ENCODE peak calls at places on chromosomes 16 and 17, in nine cellular contexts. One of them, this sample, is unnamed.

GRCh38 chr16:55543470-55543869 is 23.0 kb upstream of the CAPNS2 start:
- DNase-seq in H7: peak; percentile 4
- DNase-seq in stimulated activated naive B cell treated with anti-CD40 and anti-IgM and Interleukin-4, amounts not matched to agents 10 μg/mL and 1 μg/mL and 100 μg/mL, for 72 hours: no peak
- DNase-seq in A673: peak; percentile 44
- DNase-seq in amniotic epithelial cell: peak; percentile 27
- DNase-seq in pancreas: no peak
- DNase-seq in GM18507: no peak
- DNase-seq in fibroblast of the conjunctiva: peak; percentile 21
- DNase-seq in trophoblast cell: peak; percentile 60
- DNase-seq in this sample: no peak

GRCh38 chr16:86949630-86950029 is 367.6 kb downstream of the C16orf95 start:
- DNase-seq in H7: no peak
- DNase-seq in GM18507: no peak
- DNase-seq in stimulated activated naive B cell treated with anti-CD40 and anti-IgM and Interleukin-4, amounts not matched to agents 10 μg/mL and 1 μg/mL and 100 μg/mL, for 72 hours: no peak
- DNase-seq in trophoblast cell: no peak
- DNase-seq in pancreas: no peak
- DNase-seq in amniotic epithelial cell: no peak
- DNase-seq in A673: no peak
- DNase-seq in fibroblast of the conjunctiva: no peak
- DNase-seq in this sample: no peak

GRCh38 chr16:49755716-49756115 is 100.2 kb downstream of the ZNF423 start:
- DNase-seq in pancreas: no peak
- DNase-seq in H7: peak; percentile 60
- DNase-seq in amniotic epithelial cell: no peak
- DNase-seq in A673: no peak
- DNase-seq in fibroblast of the conjunctiva: no peak
- DNase-seq in trophoblast cell: no peak
- DNase-seq in stimulated activated naive B cell treated with anti-CD40 and anti-IgM and Interleukin-4, amounts not matched to agents 10 μg/mL and 1 μg/mL and 100 μg/mL, for 72 hours: no peak
- DNase-seq in GM18507: no peak
- DNase-seq in this sample: no peak

GRCh38 chr17:60253048-60253447 is 103.3 kb downstream of the CA4 start:
- DNase-seq in pancreas: no peak
- DNase-seq in H7: no peak
- DNase-seq in trophoblast cell: no peak
- DNase-seq in fibroblast of the conjunctiva: no peak
- DNase-seq in stimulated activated naive B cell treated with anti-CD40 and anti-IgM and Interleukin-4, amounts not matched to agents 10 μg/mL and 1 μg/mL and 100 μg/mL, for 72 hours: no peak
- DNase-seq in GM18507: no peak
- DNase-seq in amniotic epithelial cell: no peak
- DNase-seq in A673: no peak
- DNase-seq in this sample: no peak

GRCh38 chr16:4487955-4488481 is 11.8 kb downstream of the HMOX2 start:
- DNase-seq in trophoblast cell: no peak
- DNase-seq in fibroblast of the conjunctiva: no peak
- DNase-seq in pancreas: no peak
- DNase-seq in GM18507: no peak
- DNase-seq in A673: no peak
- DNase-seq in amniotic epithelial cell: peak; percentile 86
- DNase-seq in stimulated activated naive B cell treated with anti-CD40 and anti-IgM and Interleukin-4, amounts not matched to agents 10 μg/mL and 1 μg/mL and 100 μg/mL, for 72 hours: no peak
- DNase-seq in H7: no peak
- DNase-seq in this sample: peak; percentile 42

GRCh38 chr16:80231888-80232287 is 308.9 kb upstream of the DYNLRB2 start:
- DNase-seq in A673: no peak
- DNase-seq in pancreas: no peak
- DNase-seq in GM18507: no peak
- DNase-seq in stimulated activated naive B cell treated with anti-CD40 and anti-IgM and Interleukin-4, amounts not matched to agents 10 μg/mL and 1 μg/mL and 100 μg/mL, for 72 hours: peak; percentile 12
- DNase-seq in fibroblast of the conjunctiva: peak; percentile 3
- DNase-seq in amniotic epithelial cell: peak; percentile 73
- DNase-seq in trophoblast cell: no peak
- DNase-seq in H7: no peak
- DNase-seq in this sample: no peak

GRCh38 chr17:74272731-74273201 is 1.3 kb upstream of the DNAI2 start:
- DNase-seq in pancreas: no peak
- DNase-seq in stimulated activated naive B cell treated with anti-CD40 and anti-IgM and Interleukin-4, amounts not matched to agents 10 μg/mL and 1 μg/mL and 100 μg/mL, for 72 hours: no peak
- DNase-seq in A673: no peak
- DNase-seq in amniotic epithelial cell: no peak
- DNase-seq in fibroblast of the conjunctiva: no peak
- DNase-seq in H7: peak; percentile 73
- DNase-seq in trophoblast cell: no peak
- DNase-seq in GM18507: no peak
- DNase-seq in this sample: no peak

GRCh38 chr17:76467366-76467765 is at the start of gene AANAT:
- DNase-seq in stimulated activated naive B cell treated with anti-CD40 and anti-IgM and Interleukin-4, amounts not matched to agents 10 μg/mL and 1 μg/mL and 100 μg/mL, for 72 hours: no peak
- DNase-seq in amniotic epithelial cell: no peak
- DNase-seq in pancreas: no peak
- DNase-seq in A673: peak; percentile 55
- DNase-seq in GM18507: no peak
- DNase-seq in fibroblast of the conjunctiva: no peak
- DNase-seq in H7: peak; percentile 83
- DNase-seq in trophoblast cell: no peak
- DNase-seq in this sample: no peak

GRCh38 chr16:53756329-53756996 is 52.5 kb downstream of the FTO start:
- DNase-seq in trophoblast cell: no peak
- DNase-seq in GM18507: no peak
- DNase-seq in A673: no peak
- DNase-seq in amniotic epithelial cell: no peak
- DNase-seq in stimulated activated naive B cell treated with anti-CD40 and anti-IgM and Interleukin-4, amounts not matched to agents 10 μg/mL and 1 μg/mL and 100 μg/mL, for 72 hours: no peak
- DNase-seq in fibroblast of the conjunctiva: no peak
- DNase-seq in pancreas: no peak
- DNase-seq in H7: no peak
- DNase-seq in this sample: no peak

GRCh38 chr16:46801428-46802049 is 29.4 kb downstream of the C16orf87 start:
- DNase-seq in A673: peak; percentile 44
- DNase-seq in pancreas: no peak
- DNase-seq in H7: peak; percentile 32
- DNase-seq in trophoblast cell: peak; percentile 73
- DNase-seq in GM18507: no peak
- DNase-seq in amniotic epithelial cell: peak; percentile 34
- DNase-seq in fibroblast of the conjunctiva: no peak
- DNase-seq in stimulated activated naive B cell treated with anti-CD40 and anti-IgM and Interleukin-4, amounts not matched to agents 10 μg/mL and 1 μg/mL and 100 μg/mL, for 72 hours: no peak
- DNase-seq in this sample: no peak

GRCh38 chr17:9531080-9531479 is 44.5 kb downstream of the STX8 start:
- DNase-seq in H7: no peak
- DNase-seq in pancreas: no peak
- DNase-seq in stimulated activated naive B cell treated with anti-CD40 and anti-IgM and Interleukin-4, amounts not matched to agents 10 μg/mL and 1 μg/mL and 100 μg/mL, for 72 hours: no peak
- DNase-seq in amniotic epithelial cell: peak; percentile 11
- DNase-seq in A673: no peak
- DNase-seq in GM18507: no peak
- DNase-seq in fibroblast of the conjunctiva: no peak
- DNase-seq in trophoblast cell: no peak
- DNase-seq in this sample: no peak

GRCh38 chr17:40859536-40859935 is 7.5 kb downstream of the KRT12 start:
- DNase-seq in trophoblast cell: no peak
- DNase-seq in GM18507: no peak
- DNase-seq in stimulated activated naive B cell treated with anti-CD40 and anti-IgM and Interleukin-4, amounts not matched to agents 10 μg/mL and 1 μg/mL and 100 μg/mL, for 72 hours: no peak
- DNase-seq in amniotic epithelial cell: no peak
- DNase-seq in A673: no peak
- DNase-seq in H7: no peak
- DNase-seq in pancreas: no peak
- DNase-seq in fibroblast of the conjunctiva: no peak
- DNase-seq in this sample: no peak

GRCh38 chr17:17188586-17188985 is 17.5 kb downstream of the PLD6 start:
- DNase-seq in H7: no peak
- DNase-seq in trophoblast cell: no peak
- DNase-seq in pancreas: no peak
- DNase-seq in fibroblast of the conjunctiva: no peak
- DNase-seq in amniotic epithelial cell: no peak
- DNase-seq in A673: no peak
- DNase-seq in stimulated activated naive B cell treated with anti-CD40 and anti-IgM and Interleukin-4, amounts not matched to agents 10 μg/mL and 1 μg/mL and 100 μg/mL, for 72 hours: no peak
- DNase-seq in GM18507: no peak
- DNase-seq in this sample: no peak

GRCh38 chr16:46583036-46583435 is 38.1 kb downstream of the SHCBP1 start:
- DNase-seq in A673: no peak
- DNase-seq in stimulated activated naive B cell treated with anti-CD40 and anti-IgM and Interleukin-4, amounts not matched to agents 10 μg/mL and 1 μg/mL and 100 μg/mL, for 72 hours: no peak
- DNase-seq in amniotic epithelial cell: peak; percentile 53
- DNase-seq in pancreas: no peak
- DNase-seq in GM18507: no peak
- DNase-seq in fibroblast of the conjunctiva: no peak
- DNase-seq in trophoblast cell: no peak
- DNase-seq in H7: no peak
- DNase-seq in this sample: no peak

GRCh38 chr16:14309906-14310305 is 238.8 kb downstream of the MRTFB start:
- DNase-seq in stimulated activated naive B cell treated with anti-CD40 and anti-IgM and Interleukin-4, amounts not matched to agents 10 μg/mL and 1 μg/mL and 100 μg/mL, for 72 hours: no peak
- DNase-seq in pancreas: peak; percentile 41
- DNase-seq in trophoblast cell: peak; percentile 94
- DNase-seq in amniotic epithelial cell: peak; percentile 67
- DNase-seq in fibroblast of the conjunctiva: no peak
- DNase-seq in H7: no peak
- DNase-seq in GM18507: no peak
- DNase-seq in A673: no peak
- DNase-seq in this sample: no peak

GRCh38 chr16:50902457-50902856 is 160.6 kb downstream of the CYLD start:
- DNase-seq in stimulated activated naive B cell treated with anti-CD40 and anti-IgM and Interleukin-4, amounts not matched to agents 10 μg/mL and 1 μg/mL and 100 μg/mL, for 72 hours: no peak
- DNase-seq in pancreas: no peak
- DNase-seq in H7: peak; percentile 56
- DNase-seq in GM18507: no peak
- DNase-seq in trophoblast cell: no peak
- DNase-seq in amniotic epithelial cell: no peak
- DNase-seq in A673: no peak
- DNase-seq in fibroblast of the conjunctiva: no peak
- DNase-seq in this sample: no peak

GRCh38 chr17:67375761-67376160 is 1.3 kb upstream of the PITPNC1 start:
- DNase-seq in A673: no peak
- DNase-seq in GM18507: no peak
- DNase-seq in trophoblast cell: no peak
- DNase-seq in amniotic epithelial cell: no peak
- DNase-seq in H7: no peak
- DNase-seq in pancreas: no peak
- DNase-seq in fibroblast of the conjunctiva: no peak
- DNase-seq in stimulated activated naive B cell treated with anti-CD40 and anti-IgM and Interleukin-4, amounts not matched to agents 10 μg/mL and 1 μg/mL and 100 μg/mL, for 72 hours: no peak
- DNase-seq in this sample: no peak

GRCh38 chr17:79144090-79144610 is 69.5 kb downstream of the ENGASE start:
- DNase-seq in pancreas: no peak
- DNase-seq in fibroblast of the conjunctiva: no peak
- DNase-seq in A673: no peak
- DNase-seq in amniotic epithelial cell: no peak
- DNase-seq in trophoblast cell: no peak
- DNase-seq in GM18507: no peak
- DNase-seq in stimulated activated naive B cell treated with anti-CD40 and anti-IgM and Interleukin-4, amounts not matched to agents 10 μg/mL and 1 μg/mL and 100 μg/mL, for 72 hours: no peak
- DNase-seq in H7: no peak
- DNase-seq in this sample: no peak

GRCh38 chr16:83725313-83725712 is 82.5 kb upstream of the HSBP1 start:
- DNase-seq in trophoblast cell: no peak
- DNase-seq in stimulated activated naive B cell treated with anti-CD40 and anti-IgM and Interleukin-4, amounts not matched to agents 10 μg/mL and 1 μg/mL and 100 μg/mL, for 72 hours: no peak
- DNase-seq in H7: no peak
- DNase-seq in fibroblast of the conjunctiva: no peak
- DNase-seq in GM18507: no peak
- DNase-seq in A673: no peak
- DNase-seq in pancreas: no peak
- DNase-seq in amniotic epithelial cell: no peak
- DNase-seq in this sample: no peak

GRCh38 chr17:82964851-82965341 is 114.5 kb upstream of the METRNL start:
- DNase-seq in amniotic epithelial cell: no peak
- DNase-seq in trophoblast cell: no peak
- DNase-seq in A673: no peak
- DNase-seq in fibroblast of the conjunctiva: no peak
- DNase-seq in pancreas: no peak
- DNase-seq in stimulated activated naive B cell treated with anti-CD40 and anti-IgM and Interleukin-4, amounts not matched to agents 10 μg/mL and 1 μg/mL and 100 μg/mL, for 72 hours: no peak
- DNase-seq in GM18507: no peak
- DNase-seq in H7: no peak
- DNase-seq in this sample: no peak

GRCh38 chr17:38885728-38886642 is 16.1 kb downstream of the LASP1 start:
- DNase-seq in stimulated activated naive B cell treated with anti-CD40 and anti-IgM and Interleukin-4, amounts not matched to agents 10 μg/mL and 1 μg/mL and 100 μg/mL, for 72 hours: no peak
- DNase-seq in H7: peak; percentile 82
- DNase-seq in trophoblast cell: no peak
- DNase-seq in fibroblast of the conjunctiva: no peak
- DNase-seq in pancreas: no peak
- DNase-seq in A673: no peak
- DNase-seq in amniotic epithelial cell: peak; percentile 71
- DNase-seq in GM18507: no peak
- DNase-seq in this sample: no peak

GRCh38 chr16:55944377-55944802 is 69.2 kb upstream of the CES5A start:
- DNase-seq in stimulated activated naive B cell treated with anti-CD40 and anti-IgM and Interleukin-4, amounts not matched to agents 10 μg/mL and 1 μg/mL and 100 μg/mL, for 72 hours: peak; percentile 23
- DNase-seq in GM18507: peak; percentile 8
- DNase-seq in H7: peak; percentile 64
- DNase-seq in fibroblast of the conjunctiva: peak; percentile 60
- DNase-seq in A673: peak; percentile 73
- DNase-seq in pancreas: peak; percentile 58
- DNase-seq in trophoblast cell: peak; percentile 92
- DNase-seq in amniotic epithelial cell: peak; percentile 55
- DNase-seq in this sample: peak; percentile 54

GRCh38 chr17:79987890-79988162 is 47.8 kb downstream of the TBC1D16 start:
- DNase-seq in H7: no peak
- DNase-seq in fibroblast of the conjunctiva: no peak
- DNase-seq in trophoblast cell: no peak
- DNase-seq in amniotic epithelial cell: no peak
- DNase-seq in pancreas: no peak
- DNase-seq in GM18507: no peak
- DNase-seq in A673: no peak
- DNase-seq in stimulated activated naive B cell treated with anti-CD40 and anti-IgM and Interleukin-4, amounts not matched to agents 10 μg/mL and 1 μg/mL and 100 μg/mL, for 72 hours: no peak
- DNase-seq in this sample: no peak

GRCh38 chr16:11105038-11105903 is 150.7 kb downstream of the SOCS1 start:
- DNase-seq in H7: no peak
- DNase-seq in A673: peak; percentile 95
- DNase-seq in GM18507: no peak
- DNase-seq in pancreas: no peak
- DNase-seq in fibroblast of the conjunctiva: peak; percentile 70
- DNase-seq in stimulated activated naive B cell treated with anti-CD40 and anti-IgM and Interleukin-4, amounts not matched to agents 10 μg/mL and 1 μg/mL and 100 μg/mL, for 72 hours: peak; percentile 53
- DNase-seq in trophoblast cell: peak; percentile 96
- DNase-seq in amniotic epithelial cell: peak; percentile 98
- DNase-seq in this sample: no peak

GRCh38 chr16:81473561-81473960 is 29.0 kb downstream of the CMIP start:
- DNase-seq in amniotic epithelial cell: no peak
- DNase-seq in stimulated activated naive B cell treated with anti-CD40 and anti-IgM and Interleukin-4, amounts not matched to agents 10 μg/mL and 1 μg/mL and 100 μg/mL, for 72 hours: no peak
- DNase-seq in pancreas: no peak
- DNase-seq in fibroblast of the conjunctiva: no peak
- DNase-seq in trophoblast cell: no peak
- DNase-seq in A673: no peak
- DNase-seq in GM18507: no peak
- DNase-seq in H7: no peak
- DNase-seq in this sample: no peak

GRCh38 chr16:30725465-30725792 is 22.8 kb upstream of the PHKG2 start:
- DNase-seq in GM18507: no peak
- DNase-seq in fibroblast of the conjunctiva: no peak
- DNase-seq in stimulated activated naive B cell treated with anti-CD40 and anti-IgM and Interleukin-4, amounts not matched to agents 10 μg/mL and 1 μg/mL and 100 μg/mL, for 72 hours: no peak
- DNase-seq in amniotic epithelial cell: no peak
- DNase-seq in pancreas: no peak
- DNase-seq in H7: no peak
- DNase-seq in trophoblast cell: no peak
- DNase-seq in A673: no peak
- DNase-seq in this sample: no peak

GRCh38 chr16:83420206-83420760 is 387.5 kb upstream of the HSBP1 start:
- DNase-seq in fibroblast of the conjunctiva: no peak
- DNase-seq in H7: peak; percentile 21
- DNase-seq in amniotic epithelial cell: peak; percentile 17
- DNase-seq in trophoblast cell: peak; percentile 48
- DNase-seq in pancreas: no peak
- DNase-seq in GM18507: no peak
- DNase-seq in stimulated activated naive B cell treated with anti-CD40 and anti-IgM and Interleukin-4, amounts not matched to agents 10 μg/mL and 1 μg/mL and 100 μg/mL, for 72 hours: no peak
- DNase-seq in A673: peak; percentile 32
- DNase-seq in this sample: no peak

GRCh38 chr17:72466199-72466598 is 345.4 kb downstream of the SOX9 start:
- DNase-seq in stimulated activated naive B cell treated with anti-CD40 and anti-IgM and Interleukin-4, amounts not matched to agents 10 μg/mL and 1 μg/mL and 100 μg/mL, for 72 hours: no peak
- DNase-seq in amniotic epithelial cell: peak; percentile 88
- DNase-seq in H7: no peak
- DNase-seq in pancreas: no peak
- DNase-seq in fibroblast of the conjunctiva: no peak
- DNase-seq in A673: no peak
- DNase-seq in trophoblast cell: peak; percentile 75
- DNase-seq in GM18507: no peak
- DNase-seq in this sample: peak; percentile 39

GRCh38 chr16:70320121-70320520 is 21.1 kb downstream of the DDX19B start:
- DNase-seq in amniotic epithelial cell: no peak
- DNase-seq in stimulated activated naive B cell treated with anti-CD40 and anti-IgM and Interleukin-4, amounts not matched to agents 10 μg/mL and 1 μg/mL and 100 μg/mL, for 72 hours: no peak
- DNase-seq in trophoblast cell: no peak
- DNase-seq in A673: no peak
- DNase-seq in GM18507: no peak
- DNase-seq in pancreas: no peak
- DNase-seq in fibroblast of the conjunctiva: no peak
- DNase-seq in H7: no peak
- DNase-seq in this sample: no peak

GRCh38 chr17:77471984-77472836 is 331.4 kb downstream of the SEC14L1 start:
- DNase-seq in stimulated activated naive B cell treated with anti-CD40 and anti-IgM and Interleukin-4, amounts not matched to agents 10 μg/mL and 1 μg/mL and 100 μg/mL, for 72 hours: no peak
- DNase-seq in A673: peak; percentile 98
- DNase-seq in GM18507: no peak
- DNase-seq in pancreas: no peak
- DNase-seq in amniotic epithelial cell: peak; percentile 92
- DNase-seq in trophoblast cell: no peak
- DNase-seq in H7: peak; percentile 80
- DNase-seq in fibroblast of the conjunctiva: peak; percentile 86
- DNase-seq in this sample: peak; percentile 56

GRCh38 chr16:10981697-10982216 is 37.4 kb downstream of the CLEC16A start:
- DNase-seq in trophoblast cell: no peak
- DNase-seq in stimulated activated naive B cell treated with anti-CD40 and anti-IgM and Interleukin-4, amounts not matched to agents 10 μg/mL and 1 μg/mL and 100 μg/mL, for 72 hours: peak; percentile 59
- DNase-seq in amniotic epithelial cell: no peak
- DNase-seq in A673: peak; percentile 50
- DNase-seq in pancreas: no peak
- DNase-seq in H7: peak; percentile 70
- DNase-seq in GM18507: peak; percentile 37
- DNase-seq in fibroblast of the conjunctiva: no peak
- DNase-seq in this sample: no peak